ENCODE peak calls at places on chromosome 6, in seven cellular contexts. One of them, this sample, is unnamed.

GRCh38 chr6:46410330-46410953 is 80.8 kb downstream of the RCAN2 start:
- DNase-seq in A549: no peak
- DNase-seq in IMR-90: peak
- DNase-seq in fibroblast of lung: peak
- DNase-seq in iPS DF 6.9: no peak
- DNase-seq in PC-3: peak
- DNase-seq in uterus: no peak
- DNase-seq in this sample: no peak

GRCh38 chr6:136304410-136304809 is 14.8 kb upstream of the BCLAF1 start:
- DNase-seq in A549: no peak
- DNase-seq in IMR-90: no peak
- DNase-seq in fibroblast of lung: no peak
- DNase-seq in iPS DF 6.9: no peak
- DNase-seq in PC-3: peak
- DNase-seq in uterus: no peak
- DNase-seq in this sample: no peak

GRCh38 chr6:160121981-160122380 is 366 bp downstream of the SLC22A1 start:
- DNase-seq in A549: no peak
- DNase-seq in IMR-90: no peak
- DNase-seq in fibroblast of lung: no peak
- DNase-seq in iPS DF 6.9: no peak
- DNase-seq in PC-3: no peak
- DNase-seq in uterus: peak
- DNase-seq in this sample: no peak

GRCh38 chr6:123380257-123380656 is 256.5 kb downstream of the TRDN start:
- DNase-seq in A549: no peak
- DNase-seq in IMR-90: no peak
- DNase-seq in fibroblast of lung: peak
- DNase-seq in iPS DF 6.9: peak
- DNase-seq in PC-3: peak
- DNase-seq in uterus: no peak
- DNase-seq in this sample: no peak

GRCh38 chr6:163529605-163530004 is 115.1 kb downstream of the QKI start:
- DNase-seq in A549: peak
- DNase-seq in IMR-90: peak
- DNase-seq in fibroblast of lung: peak
- DNase-seq in iPS DF 6.9: no peak
- DNase-seq in PC-3: peak
- DNase-seq in uterus: no peak
- DNase-seq in this sample: peak

GRCh38 chr6:4896401-4896800 is 107.4 kb downstream of the RPP40 start:
- DNase-seq in A549: no peak
- DNase-seq in IMR-90: no peak
- DNase-seq in fibroblast of lung: no peak
- DNase-seq in iPS DF 6.9: no peak
- DNase-seq in PC-3: no peak
- DNase-seq in uterus: no peak
- DNase-seq in this sample: no peak

GRCh38 chr6:45428734-45429133 is 51.0 kb upstream of the SUPT3H start:
- DNase-seq in A549: no peak
- DNase-seq in IMR-90: no peak
- DNase-seq in fibroblast of lung: no peak
- DNase-seq in iPS DF 6.9: no peak
- DNase-seq in PC-3: no peak
- DNase-seq in uterus: no peak
- DNase-seq in this sample: no peak

GRCh38 chr6:145199961-145200360 is 535.4 kb downstream of the EPM2A start:
- DNase-seq in A549: no peak
- DNase-seq in IMR-90: peak
- DNase-seq in fibroblast of lung: peak
- DNase-seq in iPS DF 6.9: no peak
- DNase-seq in PC-3: peak
- DNase-seq in uterus: no peak
- DNase-seq in this sample: peak

GRCh38 chr6:7644394-7644793 is 54.4 kb downstream of the SNRNP48 start:
- DNase-seq in A549: no peak
- DNase-seq in IMR-90: no peak
- DNase-seq in fibroblast of lung: no peak
- DNase-seq in iPS DF 6.9: no peak
- DNase-seq in PC-3: peak
- DNase-seq in uterus: no peak
- DNase-seq in this sample: peak

GRCh38 chr6:159691133-159691962 is 1.7 kb downstream of the SOD2 start:
- DNase-seq in A549: peak
- DNase-seq in IMR-90: peak
- DNase-seq in fibroblast of lung: peak
- DNase-seq in iPS DF 6.9: no peak
- DNase-seq in PC-3: peak
- DNase-seq in uterus: peak
- DNase-seq in this sample: peak

GRCh38 chr6:116280161-116280959 is 630 bp upstream of the TSPYL1 start:
- DNase-seq in A549: no peak
- DNase-seq in IMR-90: peak
- DNase-seq in fibroblast of lung: peak
- DNase-seq in iPS DF 6.9: no peak
- DNase-seq in PC-3: no peak
- DNase-seq in uterus: no peak
- DNase-seq in this sample: no peak

GRCh38 chr6:3808759-3809514 is 40.2 kb upstream of the FAM50B start:
- DNase-seq in A549: peak
- DNase-seq in IMR-90: peak
- DNase-seq in fibroblast of lung: peak
- DNase-seq in iPS DF 6.9: no peak
- DNase-seq in PC-3: peak
- DNase-seq in uterus: peak
- DNase-seq in this sample: no peak

GRCh38 chr6:108030223-108030622 is 44.3 kb downstream of the OSTM1 start:
- DNase-seq in A549: no peak
- DNase-seq in IMR-90: no peak
- DNase-seq in fibroblast of lung: no peak
- DNase-seq in iPS DF 6.9: no peak
- DNase-seq in PC-3: no peak
- DNase-seq in uterus: no peak
- DNase-seq in this sample: no peak

GRCh38 chr6:117263353-117263927 is 1.9 kb upstream of the VGLL2 start:
- DNase-seq in A549: no peak
- DNase-seq in IMR-90: no peak
- DNase-seq in fibroblast of lung: no peak
- DNase-seq in iPS DF 6.9: no peak
- DNase-seq in PC-3: no peak
- DNase-seq in uterus: no peak
- DNase-seq in this sample: no peak

GRCh38 chr6:89008299-89008698 is 44.9 kb upstream of the RNGTT start:
- DNase-seq in A549: no peak
- DNase-seq in IMR-90: no peak
- DNase-seq in fibroblast of lung: no peak
- DNase-seq in iPS DF 6.9: no peak
- DNase-seq in PC-3: no peak
- DNase-seq in uterus: no peak
- DNase-seq in this sample: no peak

GRCh38 chr6:10205120-10205519 is 209.8 kb downstream of the TFAP2A start:
- DNase-seq in A549: no peak
- DNase-seq in IMR-90: no peak
- DNase-seq in fibroblast of lung: no peak
- DNase-seq in iPS DF 6.9: no peak
- DNase-seq in PC-3: peak
- DNase-seq in uterus: no peak
- DNase-seq in this sample: no peak

GRCh38 chr6:75171151-75171550 is 34.7 kb downstream of the COL12A1 start:
- DNase-seq in A549: no peak
- DNase-seq in IMR-90: no peak
- DNase-seq in fibroblast of lung: no peak
- DNase-seq in iPS DF 6.9: no peak
- DNase-seq in PC-3: no peak
- DNase-seq in uterus: no peak
- DNase-seq in this sample: no peak

GRCh38 chr6:163427498-163428254 is 13.2 kb downstream of the QKI start:
- DNase-seq in A549: no peak
- DNase-seq in IMR-90: peak
- DNase-seq in fibroblast of lung: peak
- DNase-seq in iPS DF 6.9: no peak
- DNase-seq in PC-3: peak
- DNase-seq in uterus: no peak
- DNase-seq in this sample: no peak

GRCh38 chr6:51959744-51960383 is 127.5 kb downstream of the PKHD1 start:
- DNase-seq in A549: peak
- DNase-seq in IMR-90: peak
- DNase-seq in fibroblast of lung: peak
- DNase-seq in iPS DF 6.9: peak
- DNase-seq in PC-3: peak
- DNase-seq in uterus: no peak
- DNase-seq in this sample: peak

GRCh38 chr6:42391441-42391840 is 60.3 kb downstream of the TRERF1 start:
- DNase-seq in A549: no peak
- DNase-seq in IMR-90: no peak
- DNase-seq in fibroblast of lung: no peak
- DNase-seq in iPS DF 6.9: no peak
- DNase-seq in PC-3: no peak
- DNase-seq in uterus: no peak
- DNase-seq in this sample: no peak

GRCh38 chr6:21971540-21971939 is 325.3 kb downstream of the PRL start:
- DNase-seq in A549: no peak
- DNase-seq in IMR-90: peak
- DNase-seq in fibroblast of lung: no peak
- DNase-seq in iPS DF 6.9: no peak
- DNase-seq in PC-3: peak
- DNase-seq in uterus: no peak
- DNase-seq in this sample: no peak

GRCh38 chr6:166489301-166490155 is 97.0 kb downstream of the RAMACL start:
- DNase-seq in A549: no peak
- DNase-seq in IMR-90: no peak
- DNase-seq in fibroblast of lung: no peak
- DNase-seq in iPS DF 6.9: no peak
- DNase-seq in PC-3: no peak
- DNase-seq in uterus: no peak
- DNase-seq in this sample: no peak

GRCh38 chr6:132490024-132490423 is 22.9 kb downstream of the STX7 start:
- DNase-seq in A549: no peak
- DNase-seq in IMR-90: no peak
- DNase-seq in fibroblast of lung: no peak
- DNase-seq in iPS DF 6.9: no peak
- DNase-seq in PC-3: no peak
- DNase-seq in uterus: no peak
- DNase-seq in this sample: no peak
- H3K27ac ChIP-seq in A549: no peak
- H3K27ac ChIP-seq in IMR-90: no peak
- H3K27ac ChIP-seq in fibroblast of lung: no peak
- H3K27ac ChIP-seq in iPS DF 6.9: no peak
- H3K27ac ChIP-seq in PC-3: no peak
- H3K27ac ChIP-seq in uterus: no peak
- H3K27ac ChIP-seq in this sample: no peak

GRCh38 chr6:15360300-15360699 is 114.4 kb downstream of the JARID2 start:
- DNase-seq in A549: no peak
- DNase-seq in IMR-90: no peak
- DNase-seq in fibroblast of lung: no peak
- DNase-seq in iPS DF 6.9: no peak
- DNase-seq in PC-3: no peak
- DNase-seq in uterus: no peak
- DNase-seq in this sample: no peak
- H3K27ac ChIP-seq in A549: no peak
- H3K27ac ChIP-seq in IMR-90: no peak
- H3K27ac ChIP-seq in fibroblast of lung: no peak
- H3K27ac ChIP-seq in iPS DF 6.9: no peak
- H3K27ac ChIP-seq in PC-3: no peak
- H3K27ac ChIP-seq in uterus: no peak
- H3K27ac ChIP-seq in this sample: no peak

GRCh38 chr6:158266131-158266530 is 46.1 kb upstream of the TULP4 start:
- DNase-seq in A549: no peak
- DNase-seq in IMR-90: no peak
- DNase-seq in fibroblast of lung: no peak
- DNase-seq in iPS DF 6.9: no peak
- DNase-seq in PC-3: peak
- DNase-seq in uterus: no peak
- DNase-seq in this sample: no peak
- H3K27ac ChIP-seq in A549: no peak
- H3K27ac ChIP-seq in IMR-90: no peak
- H3K27ac ChIP-seq in fibroblast of lung: no peak
- H3K27ac ChIP-seq in iPS DF 6.9: no peak
- H3K27ac ChIP-seq in PC-3: peak
- H3K27ac ChIP-seq in uterus: no peak
- H3K27ac ChIP-seq in this sample: no peak

GRCh38 chr6:34633785-34634184 is 62.8 kb downstream of the ILRUN start:
- DNase-seq in A549: no peak
- DNase-seq in IMR-90: no peak
- DNase-seq in fibroblast of lung: no peak
- DNase-seq in iPS DF 6.9: no peak
- DNase-seq in PC-3: no peak
- DNase-seq in uterus: no peak
- DNase-seq in this sample: no peak

GRCh38 chr6:34627296-34627695 is 69.3 kb downstream of the ILRUN start:
- DNase-seq in A549: no peak
- DNase-seq in IMR-90: no peak
- DNase-seq in fibroblast of lung: no peak
- DNase-seq in iPS DF 6.9: no peak
- DNase-seq in PC-3: peak
- DNase-seq in uterus: no peak
- DNase-seq in this sample: no peak

GRCh38 chr6:34633256-34633655 is 63.3 kb downstream of the ILRUN start:
- DNase-seq in A549: no peak
- DNase-seq in IMR-90: no peak
- DNase-seq in fibroblast of lung: no peak
- DNase-seq in iPS DF 6.9: no peak
- DNase-seq in PC-3: no peak
- DNase-seq in uterus: no peak
- DNase-seq in this sample: no peak

GRCh38 chr6:34630040-34630439 is 66.5 kb downstream of the ILRUN start:
- DNase-seq in A549: peak
- DNase-seq in IMR-90: peak
- DNase-seq in fibroblast of lung: peak
- DNase-seq in iPS DF 6.9: no peak
- DNase-seq in PC-3: peak
- DNase-seq in uterus: no peak
- DNase-seq in this sample: peak
- H3K27ac ChIP-seq in A549: peak
- H3K27ac ChIP-seq in IMR-90: peak
- H3K27ac ChIP-seq in fibroblast of lung: peak
- H3K27ac ChIP-seq in iPS DF 6.9: no peak
- H3K27ac ChIP-seq in PC-3: peak
- H3K27ac ChIP-seq in uterus: no peak
- H3K27ac ChIP-seq in this sample: peak

GRCh38 chr6:33017694-33018353 is 8.4 kb upstream of the HLA-DOA start:
- DNase-seq in A549: no peak
- DNase-seq in IMR-90: no peak
- DNase-seq in fibroblast of lung: no peak
- DNase-seq in iPS DF 6.9: no peak
- DNase-seq in PC-3: no peak
- DNase-seq in uterus: no peak
- DNase-seq in this sample: no peak
- H3K27ac ChIP-seq in A549: no peak
- H3K27ac ChIP-seq in IMR-90: no peak
- H3K27ac ChIP-seq in fibroblast of lung: no peak
- H3K27ac ChIP-seq in iPS DF 6.9: no peak
- H3K27ac ChIP-seq in PC-3: no peak
- H3K27ac ChIP-seq in uterus: peak
- H3K27ac ChIP-seq in this sample: no peak